ENCODE peak calls at places on chromosomes 12 and 14, in five cellular contexts. M is T-cell, K is GM12864, D is colonic mucosa, P is brain pericyte. U is an unnamed sample.

GRCh38 chr14:74906923-74907620 is 16.0 kb downstream of the RPS6KL1 start:
- DNase-seq in M (no peak), K (no peak), D (peak), P (no peak), U (no peak)

GRCh38 chr12:64737539-64737938 is 21.7 kb downstream of the GNS start:
- DNase-seq in M (no peak), K (no peak), D (no peak), P (no peak), U (no peak)

GRCh38 chr14:101561145-101561896 is at the start of gene DIO3:
- DNase-seq in M (no peak), K (no peak), D (peak), P (no peak), U (no peak)

GRCh38 chr14:39005044-39005736 is 97.8 kb downstream of the SEC23A start:
- DNase-seq in M (no peak), K (no peak), D (peak), P (no peak), U (no peak)

GRCh38 chr14:89502966-89503365 is 85.9 kb upstream of the FOXN3 start:
- DNase-seq in M (no peak), K (no peak), D (no peak), P (no peak), U (no peak)

GRCh38 chr14:90455100-90455571 is 58.3 kb downstream of the CALM1 start:
- DNase-seq in M (no peak), K (no peak), D (no peak), P (no peak), U (no peak)

GRCh38 chr12:3777206-3777809 is 24.4 kb upstream of the CRACR2A start:
- DNase-seq in M (no peak), K (no peak), D (peak), P (no peak), U (no peak)

GRCh38 chr14:105069887-105070759 is 4.9 kb upstream of the GPR132 start:
- DNase-seq in M (no peak), K (peak), D (no peak), P (no peak), U (no peak)

GRCh38 chr14:99190696-99191662 is 81.0 kb downstream of the BCL11B start:
- DNase-seq in M (peak), K (no peak), D (no peak), P (no peak), U (no peak)

GRCh38 chr12:32362892-32363291 is 36.5 kb upstream of the FGD4 start:
- DNase-seq in M (no peak), K (no peak), D (no peak), P (no peak), U (no peak)

GRCh38 chr12:32140867-32141266 is 34.2 kb downstream of the BICD1 start:
- DNase-seq in M (no peak), K (no peak), D (no peak), P (no peak), U (no peak)

GRCh38 chr12:50039151-50039835 is 14.0 kb upstream of the RACGAP1 start:
- DNase-seq in M (peak), K (no peak), D (peak), P (no peak), U (no peak)

GRCh38 chr12:124520896-124521295 is 46.5 kb downstream of the NCOR2 start:
- DNase-seq in M (no peak), K (no peak), D (no peak), P (no peak), U (no peak)

GRCh38 chr12:60216226-60216625 is 620.4 kb downstream of the SLC16A7 start:
- DNase-seq in M (no peak), K (no peak), D (no peak), P (no peak), U (no peak)

GRCh38 chr12:82047480-82047879 is 288.3 kb upstream of the PPFIA2 start:
- DNase-seq in M (no peak), K (no peak), D (no peak), P (no peak), U (no peak)

GRCh38 chr14:65333926-65334687 is 78.4 kb upstream of the FUT8 start:
- DNase-seq in M (no peak), K (no peak), D (peak), P (no peak), U (peak)

GRCh38 chr12:78442454-78442801 is 422.1 kb upstream of the SYT1 start:
- DNase-seq in M (no peak), K (no peak), D (no peak), P (no peak), U (no peak)

GRCh38 chr14:50335989-50336391 is 23.9 kb downstream of the DMAC2L start:
- DNase-seq in M (no peak), K (no peak), D (no peak), P (peak), U (no peak)

GRCh38 chr12:21301-22189 is 45.0 kb upstream of the IQSEC3 start:
- DNase-seq in M (no peak), K (no peak), D (no peak), P (no peak), U (no peak)